ENCODE peak calls at places on chromosome 14, in four cellular contexts. One of them, this sample, is unnamed.

GRCh38 chr14:75442642-75443041 is 14.8 kb downstream of the JDP2 start:
- DNase-seq in pancreas: no peak
- DNase-seq in astrocyte of the spinal cord: no peak
- DNase-seq in psoas muscle: no peak
- DNase-seq in this sample: no peak

GRCh38 chr14:75484711-75485429 is 37.4 kb upstream of the BATF start:
- DNase-seq in pancreas: no peak
- DNase-seq in psoas muscle: no peak
- DNase-seq in astrocyte of the spinal cord: no peak
- DNase-seq in this sample: no peak

GRCh38 chr14:64244279-64244678 is 49.9 kb downstream of the ESR2 start:
- DNase-seq in pancreas: peak
- DNase-seq in astrocyte of the spinal cord: no peak
- DNase-seq in psoas muscle: peak
- DNase-seq in this sample: peak

GRCh38 chr14:23406725-23407355 is 1.2 kb downstream of the MYH6 start:
- DNase-seq in psoas muscle: no peak
- DNase-seq in astrocyte of the spinal cord: no peak
- DNase-seq in pancreas: no peak
- DNase-seq in this sample: no peak

GRCh38 chr14:50808053-50808452 is 22.9 kb downstream of the NIN start:
- DNase-seq in psoas muscle: no peak
- DNase-seq in pancreas: no peak
- DNase-seq in astrocyte of the spinal cord: no peak
- DNase-seq in this sample: no peak

GRCh38 chr14:62126885-62127478 is 364.8 kb downstream of the SNAPC1 start:
- DNase-seq in psoas muscle: no peak
- DNase-seq in astrocyte of the spinal cord: peak
- DNase-seq in pancreas: no peak
- DNase-seq in this sample: no peak

GRCh38 chr14:24662753-24663152 is 28.8 kb upstream of the GZMB start:
- DNase-seq in astrocyte of the spinal cord: no peak
- DNase-seq in psoas muscle: no peak
- DNase-seq in pancreas: no peak
- DNase-seq in this sample: no peak

GRCh38 chr14:45051896-45052295 is 32.0 kb upstream of the PRPF39 start:
- DNase-seq in pancreas: no peak
- DNase-seq in astrocyte of the spinal cord: no peak
- DNase-seq in psoas muscle: no peak
- DNase-seq in this sample: no peak

GRCh38 chr14:68683326-68683725 is 109.5 kb downstream of the ZFP36L1 start:
- DNase-seq in psoas muscle: no peak
- DNase-seq in astrocyte of the spinal cord: peak
- DNase-seq in pancreas: no peak
- DNase-seq in this sample: no peak

GRCh38 chr14:31881531-31882310 is 195.4 kb upstream of the ARHGAP5 start:
- DNase-seq in astrocyte of the spinal cord: peak
- DNase-seq in pancreas: no peak
- DNase-seq in psoas muscle: no peak
- DNase-seq in this sample: no peak

GRCh38 chr14:100339757-100340453 is 16.8 kb downstream of the SLC25A47 start:
- DNase-seq in psoas muscle: no peak
- DNase-seq in astrocyte of the spinal cord: no peak
- DNase-seq in pancreas: no peak
- DNase-seq in this sample: no peak

GRCh38 chr14:26917086-26917485 is 319.3 kb upstream of the NOVA1 start:
- DNase-seq in astrocyte of the spinal cord: peak
- DNase-seq in pancreas: no peak
- DNase-seq in psoas muscle: no peak
- DNase-seq in this sample: no peak

GRCh38 chr14:49541049-49541448 is 45.1 kb downstream of the RPS29 start:
- DNase-seq in pancreas: no peak
- DNase-seq in psoas muscle: no peak
- DNase-seq in astrocyte of the spinal cord: no peak
- DNase-seq in this sample: no peak

GRCh38 chr14:92724516-92725340 is 23.7 kb downstream of the LGMN start:
- DNase-seq in pancreas: no peak
- DNase-seq in astrocyte of the spinal cord: no peak
- DNase-seq in psoas muscle: no peak
- DNase-seq in this sample: peak

GRCh38 chr14:59215353-59215752 is 26.9 kb downstream of the DAAM1 start:
- DNase-seq in astrocyte of the spinal cord: peak
- DNase-seq in pancreas: peak
- DNase-seq in psoas muscle: peak
- DNase-seq in this sample: peak

GRCh38 chr14:81408595-81408994 is 8.5 kb upstream of the STON2 start:
- DNase-seq in psoas muscle: no peak
- DNase-seq in pancreas: no peak
- DNase-seq in astrocyte of the spinal cord: no peak
- DNase-seq in this sample: no peak

GRCh38 chr14:88323520-88324199 is 591 bp upstream of the KCNK10 start:
- DNase-seq in pancreas: no peak
- DNase-seq in astrocyte of the spinal cord: no peak
- DNase-seq in psoas muscle: no peak
- DNase-seq in this sample: no peak

GRCh38 chr14:83664389-83664788 is 1865.6 kb upstream of the FLRT2 start:
- DNase-seq in pancreas: no peak
- DNase-seq in psoas muscle: no peak
- DNase-seq in astrocyte of the spinal cord: no peak
- DNase-seq in this sample: no peak

GRCh38 chr14:72666610-72667009 is 227.3 kb downstream of the DPF3 start:
- DNase-seq in psoas muscle: no peak
- DNase-seq in pancreas: no peak
- DNase-seq in astrocyte of the spinal cord: peak
- DNase-seq in this sample: no peak

GRCh38 chr14:50335989-50336391 is 23.9 kb downstream of the DMAC2L start:
- DNase-seq in astrocyte of the spinal cord: peak
- DNase-seq in psoas muscle: peak
- DNase-seq in pancreas: no peak
- DNase-seq in this sample: no peak

GRCh38 chr14:69260979-69261605 is 1.1 kb downstream of the GALNT16 start:
- DNase-seq in astrocyte of the spinal cord: no peak
- DNase-seq in psoas muscle: peak
- DNase-seq in pancreas: peak
- DNase-seq in this sample: no peak

GRCh38 chr14:64760146-64760755 is 56.0 kb downstream of the PLEKHG3 start:
- DNase-seq in astrocyte of the spinal cord: peak
- DNase-seq in pancreas: no peak
- DNase-seq in psoas muscle: peak
- DNase-seq in this sample: peak

GRCh38 chr14:34692348-34692747 is 22.0 kb downstream of the CFL2 start:
- DNase-seq in astrocyte of the spinal cord: peak
- DNase-seq in psoas muscle: no peak
- DNase-seq in pancreas: no peak
- DNase-seq in this sample: no peak

GRCh38 chr14:81400852-81401251 is 728 bp upstream of the STON2 start:
- DNase-seq in astrocyte of the spinal cord: peak
- DNase-seq in pancreas: no peak
- DNase-seq in psoas muscle: peak
- DNase-seq in this sample: peak

GRCh38 chr14:98685725-98686124 is 586.3 kb downstream of the BCL11B start:
- DNase-seq in psoas muscle: no peak
- DNase-seq in astrocyte of the spinal cord: no peak
- DNase-seq in pancreas: no peak
- DNase-seq in this sample: no peak

GRCh38 chr14:61584258-61584657 is 111.1 kb upstream of the HIF1A start:
- DNase-seq in psoas muscle: no peak
- DNase-seq in astrocyte of the spinal cord: peak
- DNase-seq in pancreas: no peak
- DNase-seq in this sample: no peak

GRCh38 chr14:77498120-77498979 is at the start of gene ISM2:
- DNase-seq in astrocyte of the spinal cord: no peak
- DNase-seq in pancreas: peak
- DNase-seq in psoas muscle: no peak
- DNase-seq in this sample: peak

GRCh38 chr14:77139540-77140342 is 1.9 kb downstream of the ZDHHC22 start:
- DNase-seq in astrocyte of the spinal cord: no peak
- DNase-seq in psoas muscle: peak
- DNase-seq in pancreas: no peak
- DNase-seq in this sample: peak

GRCh38 chr14:35897616-35898111 is 71.5 kb downstream of the BRMS1L start:
- DNase-seq in pancreas: no peak
- DNase-seq in astrocyte of the spinal cord: no peak
- DNase-seq in psoas muscle: no peak
- DNase-seq in this sample: peak

GRCh38 chr14:76768201-76768656 is 7.0 kb downstream of the VASH1 start:
- DNase-seq in pancreas: no peak
- DNase-seq in astrocyte of the spinal cord: no peak
- DNase-seq in psoas muscle: peak
- DNase-seq in this sample: no peak

GRCh38 chr14:95394981-95395737 is 75.5 kb upstream of the CLMN start:
- DNase-seq in astrocyte of the spinal cord: no peak
- DNase-seq in pancreas: no peak
- DNase-seq in psoas muscle: no peak
- DNase-seq in this sample: no peak

GRCh38 chr14:51328089-51328941 is 88.3 kb downstream of the TMX1 start:
- DNase-seq in psoas muscle: peak
- DNase-seq in astrocyte of the spinal cord: peak
- DNase-seq in pancreas: no peak
- DNase-seq in this sample: no peak

GRCh38 chr14:65044596-65044959 is 57.7 kb downstream of the MAX start:
- DNase-seq in pancreas: no peak
- DNase-seq in astrocyte of the spinal cord: no peak
- DNase-seq in psoas muscle: no peak
- DNase-seq in this sample: no peak

GRCh38 chr14:70665448-70666363 is 24.0 kb downstream of the TTC9 start:
- DNase-seq in pancreas: peak
- DNase-seq in astrocyte of the spinal cord: no peak
- DNase-seq in psoas muscle: no peak
- DNase-seq in this sample: peak

GRCh38 chr14:68784995-68785816 is 7.7 kb downstream of the ZFP36L1 start:
- DNase-seq in pancreas: no peak
- DNase-seq in psoas muscle: no peak
- DNase-seq in astrocyte of the spinal cord: peak
- DNase-seq in this sample: no peak

GRCh38 chr14:34650786-34651584 is 21.0 kb upstream of the SNX6 start:
- DNase-seq in psoas muscle: peak
- DNase-seq in pancreas: no peak
- DNase-seq in astrocyte of the spinal cord: peak
- DNase-seq in this sample: no peak

GRCh38 chr14:42214981-42215491 is 608.4 kb downstream of the LRFN5 start:
- DNase-seq in pancreas: no peak
- DNase-seq in astrocyte of the spinal cord: peak
- DNase-seq in psoas muscle: no peak
- DNase-seq in this sample: peak

GRCh38 chr14:102772781-102773570 is 4.3 kb upstream of the TRAF3 start:
- DNase-seq in pancreas: no peak
- DNase-seq in psoas muscle: no peak
- DNase-seq in astrocyte of the spinal cord: no peak
- DNase-seq in this sample: no peak
- TF ChIP-seq CTCF in pancreas: no peak
- TF ChIP-seq CTCF in psoas muscle: no peak
- TF ChIP-seq CTCF in astrocyte of the spinal cord: no peak
- TF ChIP-seq CTCF in this sample: no peak

DNA sequence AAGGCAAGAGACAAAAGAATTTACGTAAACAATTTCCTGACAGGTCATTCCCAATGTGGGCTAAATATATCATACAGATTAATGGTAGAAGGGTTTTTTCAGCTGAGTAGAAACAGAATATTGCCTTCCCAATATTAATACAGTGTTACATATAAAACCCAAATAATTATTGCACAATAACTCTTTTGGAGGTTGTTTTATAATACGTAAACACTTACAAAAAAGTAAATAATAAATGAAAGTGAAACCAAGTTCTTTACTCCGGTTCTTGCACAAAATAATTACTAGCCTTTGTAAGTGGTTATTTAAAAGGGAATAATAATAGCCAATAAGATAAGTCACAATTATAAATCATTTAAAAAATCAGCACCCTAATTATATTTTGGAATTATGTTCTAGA is 118.6 kb upstream of the SSTR1 start:
- DNase-seq in astrocyte of the spinal cord: no peak
- DNase-seq in psoas muscle: no peak
- DNase-seq in pancreas: no peak
- DNase-seq in this sample: no peak
- H3K4me3 ChIP-seq in astrocyte of the spinal cord: no peak
- H3K4me3 ChIP-seq in psoas muscle: peak
- H3K4me3 ChIP-seq in pancreas: no peak
- H3K4me3 ChIP-seq in this sample: no peak

GRCh38 chr14:53285806-53286205 is 132.7 kb upstream of the DDHD1 start:
- DNase-seq in astrocyte of the spinal cord: no peak
- DNase-seq in pancreas: no peak
- DNase-seq in psoas muscle: no peak
- DNase-seq in this sample: no peak
- TF ChIP-seq CTCF in astrocyte of the spinal cord: no peak
- TF ChIP-seq CTCF in pancreas: no peak
- TF ChIP-seq CTCF in psoas muscle: no peak
- TF ChIP-seq CTCF in this sample: no peak

GRCh38 chr14:30559638-30560071 is 697 bp downstream of the G2E3 start:
- DNase-seq in pancreas: no peak
- DNase-seq in psoas muscle: no peak
- DNase-seq in astrocyte of the spinal cord: peak
- DNase-seq in this sample: peak
- H3K4me3 ChIP-seq in pancreas: peak
- H3K4me3 ChIP-seq in psoas muscle: peak
- H3K4me3 ChIP-seq in astrocyte of the spinal cord: peak
- H3K4me3 ChIP-seq in this sample: peak

DNA sequence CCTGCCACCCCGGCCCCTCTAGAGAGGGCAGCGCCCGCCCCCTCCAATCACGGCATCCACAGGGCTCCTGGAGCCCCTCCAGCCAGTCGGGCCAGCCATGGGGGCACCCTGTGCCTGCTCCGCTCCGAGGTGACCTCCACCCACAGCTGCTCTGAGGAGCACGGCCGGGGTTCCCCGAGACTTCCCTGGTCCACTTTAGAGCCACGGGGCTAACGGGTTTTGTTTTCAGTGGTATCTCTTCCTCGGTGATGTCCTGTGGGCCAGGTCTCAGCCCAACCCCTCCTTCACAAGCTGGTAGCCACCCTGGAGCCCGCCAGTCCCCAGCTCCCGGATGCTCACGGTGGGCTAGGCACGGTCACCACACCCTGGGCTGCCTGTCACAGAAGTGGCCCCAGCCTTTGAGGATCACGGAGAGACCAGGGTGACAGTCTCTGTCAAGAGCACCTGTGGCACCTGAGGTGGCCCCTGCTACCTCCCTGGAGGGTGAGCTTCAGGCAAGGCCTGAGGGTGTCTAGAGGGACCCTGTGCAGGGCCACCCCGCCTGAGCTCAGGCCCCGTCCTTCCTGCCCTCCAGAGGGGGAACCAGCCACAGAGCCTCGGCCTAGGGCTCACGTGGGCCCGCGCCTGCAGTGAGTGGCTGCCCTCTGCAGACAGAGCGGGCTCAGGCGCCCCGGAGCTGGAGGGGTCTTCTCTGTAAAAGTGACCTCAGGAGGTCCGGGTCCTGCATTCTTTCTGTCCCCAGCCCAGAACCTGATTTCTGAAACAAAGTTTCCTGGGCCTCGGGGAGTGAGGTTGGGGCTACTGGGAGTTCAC is 146.0 kb upstream of the C14orf180 start:
- DNase-seq in pancreas: no peak
- DNase-seq in psoas muscle: no peak
- DNase-seq in astrocyte of the spinal cord: no peak
- DNase-seq in this sample: no peak
- TF ChIP-seq CTCF in pancreas: no peak
- TF ChIP-seq CTCF in psoas muscle: no peak
- TF ChIP-seq CTCF in astrocyte of the spinal cord: no peak
- TF ChIP-seq CTCF in this sample: no peak